ENCODE peak calls at places on chromosomes 3 and 15, in eight cellular contexts. B is cardiac muscle cell, D is EL, H is EH, Y is GM13977, K is caudate nucleus, A is mesenchymal stem cell, E is NCI-H1092 treated with DMSO at 0.1 percent for 48 hours. M is an unnamed sample.
A peak's percentile ranks its signal among the peaks of the same experiment; 100 is the strongest.

GRCh38 chr15:38247336-38247735 is 5.3 kb upstream of the SPRED1 start:
- DNase-seq in B (peak; percentile 41), D (no peak), H (peak; percentile 16), Y (no peak), K (no peak), A (peak; percentile 33), E (no peak), M (no peak)

GRCh38 chr3:45554001-45554691 is 40.4 kb upstream of the LIMD1 start:
- DNase-seq in B (peak; percentile 51), D (peak; percentile 73), H (peak; percentile 70), Y (peak; percentile 43), K (no peak), A (peak; percentile 50), E (no peak), M (no peak)

GRCh38 chr3:115670911-115671310 is 47.6 kb downstream of the GAP43 start:
- DNase-seq in B (no peak), D (no peak), H (no peak), Y (no peak), K (no peak), A (no peak), E (no peak), M (no peak)

GRCh38 chr3:133887951-133888703 is 7.6 kb downstream of the RAB6B start:
- DNase-seq in B (no peak), D (no peak), H (no peak), Y (no peak), K (no peak), A (no peak), E (no peak), M (no peak)

GRCh38 chr15:92625297-92625980 is 30.1 kb downstream of the FAM174B start:
- DNase-seq in B (peak; percentile 78), D (no peak), H (peak; percentile 79), Y (peak; percentile 67), K (no peak), A (peak; percentile 84), E (no peak), M (no peak)

GRCh38 chr3:94414412-94414811 is 351.6 kb downstream of the NSUN3 start:
- DNase-seq in B (no peak), D (no peak), H (no peak), Y (no peak), K (no peak), A (no peak), E (no peak), M (no peak)

GRCh38 chr15:60077581-60078359 is 73.7 kb downstream of the FOXB1 start:
- DNase-seq in B (no peak), D (no peak), H (no peak), Y (no peak), K (no peak), A (no peak), E (no peak), M (no peak)

GRCh38 chr3:151919446-151919845 is 46.0 kb downstream of the SUCNR1 start:
- DNase-seq in B (no peak), D (no peak), H (no peak), Y (no peak), K (no peak), A (no peak), E (no peak), M (no peak)

GRCh38 chr3:90091557-90091956 is 984.1 kb downstream of the EPHA3 start:
- DNase-seq in B (peak; percentile 82), D (no peak), H (no peak), Y (no peak), K (no peak), A (peak; percentile 71), E (peak; percentile 63), M (no peak)

GRCh38 chr3:188435266-188435665 is 281.3 kb downstream of the LPP start:
- DNase-seq in B (no peak), D (no peak), H (no peak), Y (no peak), K (no peak), A (no peak), E (no peak), M (no peak)

GRCh38 chr3:98855811-98856400 is 45.6 kb downstream of the DCBLD2 start:
- DNase-seq in B (peak; percentile 91), D (peak; percentile 88), H (peak; percentile 89), Y (no peak), K (no peak), A (peak; percentile 25), E (no peak), M (no peak)

GRCh38 chr3:42743204-42743995 is 29.7 kb downstream of the CCDC13 start:
- DNase-seq in B (no peak), D (no peak), H (no peak), Y (no peak), K (no peak), A (no peak), E (no peak), M (no peak)

GRCh38 chr3:155549087-155549486 is 195.8 kb downstream of the PLCH1 start:
- DNase-seq in B (no peak), D (no peak), H (no peak), Y (no peak), K (no peak), A (no peak), E (no peak), M (no peak)

GRCh38 chr3:127735767-127736693 is 63.3 kb downstream of the ABTB1 start:
- DNase-seq in B (peak; percentile 78), D (peak; percentile 77), H (peak; percentile 85), Y (peak; percentile 61), K (no peak), A (peak; percentile 91), E (no peak), M (peak; percentile 32)

GRCh38 chr3:140439527-140439926 is 238.3 kb upstream of the TRIM42 start:
- DNase-seq in B (no peak), D (no peak), H (no peak), Y (no peak), K (no peak), A (no peak), E (no peak), M (no peak)

GRCh38 chr3:148329481-148330220 is 368.1 kb upstream of the AGTR1 start:
- DNase-seq in B (no peak), D (peak; percentile 28), H (peak; percentile 35), Y (no peak), K (no peak), A (no peak), E (no peak), M (no peak)

GRCh38 chr15:52005748-52006701 is 13.0 kb upstream of the MAPK6 start:
- DNase-seq in B (peak; percentile 55), D (peak; percentile 31), H (peak; percentile 56), Y (peak; percentile 60), K (no peak), A (peak; percentile 66), E (no peak), M (no peak)

M was measured in C1 segment of cervical spinal cord.